ENCODE peak calls at places on chromosome 20, in six cellular contexts. C is OCI-LY7, Q is Peyer's patch, D is cardiac muscle cell, V is right cardiac atrium, X is GM23248. N is an unnamed sample. For H3K4me1, the result is how much of the 10 kb centered on the place peaks cover.

GRCh38 chr20:53828673-53829085 is 235.0 kb upstream of the ZNF217 start:
- DNase-seq in Q (peak), C (peak), V (no peak), X (peak), D (peak), N (peak)

GRCh38 chr20:54466112-54466511 is 9.3 kb upstream of the DOK5 start:
- DNase-seq in D (no peak), V (no peak), C (no peak), Q (no peak), X (no peak), N (no peak)

GRCh38 chr20:20204326-20204725 is 152.0 kb downstream of the CFAP61 start:
- DNase-seq in C (no peak), Q (no peak), D (no peak), X (no peak), V (no peak), N (no peak)

GRCh38 chr20:32663704-32664351 is 9.9 kb downstream of the C20orf203 start:
- DNase-seq in D (no peak), Q (no peak), V (no peak), X (no peak), C (no peak), N (no peak)

GRCh38 chr20:35773154-35773751 is 1.4 kb downstream of the PHF20 start:
- DNase-seq in X (peak), Q (peak), C (peak), V (no peak), D (peak), N (peak)

GRCh38 chr20:38043512-38044300 is 10.2 kb downstream of the RPRD1B start:
- DNase-seq in X (peak), C (no peak), D (peak), V (no peak), Q (no peak), N (no peak)

GRCh38 chr20:57714409-57715267 is 4.8 kb upstream of the PMEPA1 start:
- DNase-seq in X (peak), C (no peak), V (peak), D (peak), Q (no peak), N (no peak)

GRCh38 chr20:17636523-17637412 is 45.3 kb downstream of the RRBP1 start:
- DNase-seq in Q (no peak), D (no peak), V (peak), X (no peak), C (no peak), N (no peak)

GRCh38 chr20:19176483-19176882 is 36.0 kb upstream of the SLC24A3 start:
- DNase-seq in C (no peak), Q (no peak), D (no peak), V (no peak), X (no peak), N (no peak)

GRCh38 chr20:14334306-14334930 is 3.0 kb downstream of the FLRT3 start:
- DNase-seq in C (peak), Q (no peak), D (peak), V (peak), X (peak), N (no peak)

GRCh38 chr20:45917790-45918141 is 5.8 kb upstream of the PLTP start:
- DNase-seq in X (peak), D (peak), C (no peak), Q (no peak), V (peak), N (no peak)

GRCh38 chr20:4431446-4431845 is 290.3 kb upstream of the PRND start:
- DNase-seq in D (no peak), Q (no peak), C (no peak), V (no peak), X (no peak), N (no peak)

GRCh38 chr20:53752971-53753879 is 159.6 kb upstream of the ZNF217 start:
- DNase-seq in Q (no peak), X (no peak), C (peak), D (no peak), V (no peak), N (no peak)

GRCh38 chr20:18719426-18719825 is 94.2 kb upstream of the SCP2D1 start:
- DNase-seq in D (peak), V (no peak), C (no peak), Q (no peak), X (peak), N (no peak)

GRCh38 chr20:10922941-10923340 is 249.1 kb upstream of the JAG1 start:
- DNase-seq in D (peak), Q (no peak), C (no peak), V (no peak), X (peak), N (no peak)

GRCh38 chr20:35305682-35306556 is 13.7 kb upstream of the FAM83C start:
- DNase-seq in Q (peak), X (peak), V (no peak), D (peak), C (no peak), N (peak)

GRCh38 chr20:58549681-58550542 is 34.7 kb upstream of the APCDD1L start:
- DNase-seq in V (no peak), X (no peak), C (no peak), Q (no peak), D (no peak), N (no peak)

GRCh38 chr20:38520261-38520660 is 47.6 kb downstream of the RALGAPB start:
- DNase-seq in X (no peak), Q (no peak), D (no peak), C (no peak), V (no peak), N (no peak)

GRCh38 chr20:36613974-36614373 is 8.4 kb downstream of the RAB5IF start:
- DNase-seq in Q (peak), C (no peak), X (no peak), D (no peak), V (no peak), N (no peak)

GRCh38 chr20:11822116-11822794 is 95.4 kb upstream of the BTBD3 start:
- DNase-seq in X (no peak), C (no peak), Q (no peak), V (no peak), D (no peak), N (no peak)

GRCh38 chr20:58374906-58375760 is 13.9 kb upstream of the VAPB start:
- DNase-seq in V (peak), D (peak), Q (no peak), X (peak), C (no peak), N (no peak)

GRCh38 chr20:17595846-17596245 is 26.0 kb downstream of the DSTN start:
- DNase-seq in C (no peak), D (no peak), Q (no peak), X (no peak), V (no peak), N (no peak)

GRCh38 chr20:58688838-58689237 is 3.8 kb upstream of the NPEPL1 start:
- DNase-seq in Q (no peak), X (no peak), V (no peak), C (no peak), D (peak), N (no peak)

GRCh38 chr20:37081717-37082289 is 14.0 kb downstream of the RBL1 start:
- DNase-seq in Q (peak), D (peak), X (no peak), V (peak), C (no peak), N (peak)

GRCh38 chr20:36435799-36436541 is 105.3 kb upstream of the MYL9 start:
- DNase-seq in V (peak), Q (peak), X (peak), D (peak), C (peak), N (peak)

GRCh38 chr20:20740595-20740994 is 28.2 kb upstream of the RALGAPA2 start:
- DNase-seq in C (no peak), Q (no peak), D (no peak), X (no peak), V (no peak), N (no peak)

GRCh38 chr20:63023836-63024571 is 17.2 kb upstream of the BHLHE23 start:
- DNase-seq in V (peak), D (no peak), C (no peak), Q (no peak), X (no peak), N (no peak)

GRCh38 chr20:57660510-57661199 is 40.4 kb upstream of the ZBP1 start:
- DNase-seq in D (no peak), Q (peak), V (no peak), C (no peak), X (no peak), N (no peak)

GRCh38 chr20:24579475-24579874 is 110.0 kb downstream of the SYNDIG1 start:
- DNase-seq in V (no peak), Q (no peak), D (no peak), C (no peak), X (no peak), N (no peak)

GRCh38 chr20:41095110-41095969 is 42.0 kb upstream of the PLCG1 start:
- DNase-seq in Q (peak), C (peak), X (peak), D (peak), V (peak), N (peak)

GRCh38 chr20:15396900-15397299 is 1059.5 kb upstream of the FLRT3 start:
- DNase-seq in Q (no peak), X (no peak), C (no peak), D (no peak), V (no peak), N (no peak)

GRCh38 chr20:23078994-23079364 is 7.1 kb downstream of the CD93 start:
- DNase-seq in Q (no peak), V (no peak), X (no peak), D (no peak), C (no peak), N (no peak)

GRCh38 chr20:3753098-3753497 is 14.5 kb downstream of the ADISSP start:
- DNase-seq in X (peak), Q (peak), D (peak), C (peak), V (peak), N (peak)

GRCh38 chr20:5000263-5001173 is 792 bp downstream of the SLC23A2 start:
- DNase-seq in C (peak), V (peak), X (peak), D (no peak), Q (peak), N (no peak)

GRCh38 chr20:62741701-62742491 is 33.3 kb downstream of the NTSR1 start:
- DNase-seq in V (no peak), C (no peak), D (no peak), X (no peak), Q (peak), N (no peak)

GRCh38 chr20:63058696-63059335 is 52.1 kb upstream of the BHLHE23 start:
- DNase-seq in D (no peak), Q (peak), X (no peak), C (no peak), V (no peak), N (no peak)

GRCh38 chr20:63224272-63225081 is 8.5 kb upstream of the YTHDF1 start:
- DNase-seq in C (no peak), X (peak), D (peak), Q (no peak), V (peak), N (no peak)

DNA sequence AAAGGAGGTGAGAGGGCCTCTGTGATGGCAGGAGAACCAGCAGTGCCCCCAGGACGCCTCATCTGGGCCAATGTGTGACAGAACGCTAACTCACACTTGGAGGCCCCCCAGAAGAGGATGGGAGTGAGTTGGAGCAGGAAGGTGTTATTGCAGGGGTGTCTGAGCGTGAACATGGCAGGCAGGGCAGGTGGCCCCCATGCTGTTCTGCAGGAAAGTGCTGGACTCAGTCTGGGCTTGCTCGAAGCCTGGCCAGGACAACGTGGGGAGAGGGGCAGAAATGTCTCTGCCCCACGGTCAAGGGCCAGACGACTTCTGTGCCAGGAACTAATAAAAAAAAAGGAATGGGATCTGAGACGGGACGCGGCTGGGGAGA is 931 bp upstream of the EBF4 start:
- DNase-seq in C (no peak), Q (peak), V (no peak), D (no peak), X (no peak), N (no peak)
- H3K4me3 ChIP-seq in C (no peak), Q (peak), V (no peak), D (no peak), X (no peak), N (peak)

DNA sequence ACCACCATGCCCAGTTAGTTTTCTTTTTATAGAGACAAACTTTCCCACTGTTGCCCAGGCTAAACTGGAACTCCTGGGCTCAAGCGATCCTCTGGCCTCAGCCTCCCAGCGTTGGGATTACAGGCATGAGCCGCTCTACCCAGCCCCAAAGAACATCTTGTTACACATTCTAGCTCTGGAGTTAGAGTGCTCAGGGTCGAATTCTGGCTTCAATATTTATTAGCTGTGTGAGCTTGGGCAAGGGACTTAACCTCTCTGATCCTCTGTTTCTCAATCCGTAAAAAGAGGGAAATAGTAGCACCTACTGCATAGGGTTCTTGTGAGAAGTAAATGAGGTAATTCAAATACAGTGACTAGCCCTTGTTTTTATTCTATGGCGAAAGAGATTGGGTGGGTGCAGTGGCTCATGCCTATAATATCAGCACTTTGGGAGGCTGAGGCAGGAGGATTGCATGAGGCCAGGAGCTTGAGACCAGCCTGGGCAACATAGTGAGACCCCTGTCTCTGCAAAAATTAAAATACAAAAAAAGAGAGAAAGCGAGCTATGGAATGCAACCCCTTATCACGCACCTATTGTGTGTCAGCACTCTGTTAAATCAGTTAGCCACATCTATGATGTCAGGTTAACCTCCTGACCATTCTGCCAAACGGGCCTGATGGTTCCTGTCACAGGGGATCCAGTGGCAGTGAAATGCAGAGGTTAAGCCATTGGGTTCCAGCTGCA is 19.7 kb downstream of the BCAS4 start:
- DNase-seq in X (no peak), C (no peak), V (no peak), Q (no peak), D (no peak), N (no peak)
- H3K4me1 ChIP-seq in X (under half), C (half or more), V (under half), Q (under half), D (under half), N (under half)

GRCh38 chr20:49976542-49976941 is 6.2 kb upstream of the SNAI1 start:
- DNase-seq in C (no peak), Q (no peak), X (peak), V (no peak), D (no peak), N (no peak)

GRCh38 chr20:49980140-49981008 is 2.4 kb upstream of the SNAI1 start:
- DNase-seq in V (no peak), C (no peak), Q (no peak), D (no peak), X (peak), N (no peak)

GRCh38 chr20:49981218-49982071 is 1.3 kb upstream of the SNAI1 start:
- DNase-seq in D (no peak), C (no peak), X (no peak), V (no peak), Q (no peak), N (no peak)

GRCh38 chr20:49978685-49979029 is 4.1 kb upstream of the SNAI1 start:
- DNase-seq in Q (no peak), X (no peak), V (no peak), D (no peak), C (no peak), N (no peak)

DNA sequence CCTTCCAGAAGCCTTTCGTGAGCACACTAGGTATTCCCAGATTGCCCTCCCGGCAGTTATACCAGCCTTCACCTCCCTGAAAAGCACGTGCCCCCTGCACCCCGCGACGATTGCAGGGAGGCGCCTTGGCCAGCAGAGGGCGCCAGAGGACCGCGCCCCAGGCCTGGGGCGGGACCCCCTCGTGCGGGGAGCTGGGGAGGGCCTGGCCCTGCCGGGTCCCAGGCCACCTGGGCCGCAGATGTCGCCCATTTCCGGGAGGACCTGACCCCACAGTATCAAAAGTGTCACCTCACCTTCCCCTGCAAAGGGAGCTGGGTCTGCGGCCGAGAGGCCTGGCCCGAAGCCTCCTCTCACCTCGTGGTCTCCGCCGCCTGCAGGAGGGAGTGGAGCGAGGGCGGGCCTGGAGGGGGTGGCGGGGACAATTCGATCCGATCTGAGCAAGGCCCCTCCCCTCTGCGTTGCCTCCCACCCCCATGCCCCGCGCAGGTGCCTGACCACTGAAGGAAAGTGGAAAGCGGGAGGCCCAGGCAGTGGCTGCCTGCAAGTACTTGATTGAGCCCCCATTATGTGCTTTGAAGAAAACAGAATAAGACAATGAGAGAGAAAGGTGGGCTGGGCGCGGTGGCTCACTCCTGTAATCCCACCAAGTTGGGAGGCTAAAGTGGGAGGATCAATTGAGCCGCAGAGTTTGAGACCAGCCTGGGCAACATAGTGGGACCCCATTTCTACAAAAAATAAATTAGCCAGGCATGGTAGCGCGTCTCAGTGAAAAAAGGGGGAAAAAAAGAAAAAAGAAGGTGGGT is 3.5 kb upstream of the SNAI1 start:
- DNase-seq in D (peak), V (peak), C (peak), Q (peak), X (peak), N (peak)
- H3K4me3 ChIP-seq in D (peak), V (peak), C (peak), Q (peak), X (peak), N (no peak)

GRCh38 chr20:51698252-51698651 is 69.9 kb downstream of the ATP9A start:
- DNase-seq in X (no peak), V (no peak), Q (no peak), D (no peak), C (no peak), N (no peak)
- H3K4me1 ChIP-seq in X (under half), V (under half), Q (under half), D (under half), C (under half), N (under half)

GRCh38 chr20:61253264-61253639 is 1.2 kb downstream of the CDH4 start:
- DNase-seq in X (peak), Q (no peak), C (no peak), V (no peak), D (peak), N (no peak)
- H3K4me3 ChIP-seq in X (peak), Q (peak), C (no peak), V (peak), D (peak), N (no peak)

GRCh38 chr20:48406462-48407235 is 421.1 kb downstream of the PREX1 start:
- DNase-seq in C (no peak), D (no peak), V (no peak), Q (no peak), X (no peak), N (no peak)

GRCh38 chr20:48407710-48408109 is 420.1 kb downstream of the PREX1 start:
- DNase-seq in D (no peak), C (no peak), Q (no peak), X (no peak), V (no peak), N (no peak)

GRCh38 chr20:48405909-48406308 is 421.9 kb downstream of the PREX1 start:
- DNase-seq in C (no peak), Q (no peak), D (no peak), V (peak), X (peak), N (no peak)

GRCh38 chr20:48403362-48403761 is 424.4 kb downstream of the PREX1 start:
- DNase-seq in C (no peak), D (no peak), V (no peak), X (no peak), Q (no peak), N (no peak)

GRCh38 chr20:48404598-48404997 is 423.2 kb downstream of the PREX1 start:
- DNase-seq in D (no peak), Q (no peak), V (no peak), C (peak), X (no peak), N (no peak)
- H3K4me1 ChIP-seq in D (under half), Q (under half), V (under half), C (under half), X (under half), N (under half)

GRCh38 chr20:6644818-6645620 is 122.5 kb upstream of the BMP2 start:
- DNase-seq in D (no peak), Q (no peak), V (no peak), C (no peak), X (no peak), N (no peak)
- H3K4me3 ChIP-seq in D (no peak), Q (no peak), V (no peak), C (no peak), X (no peak), N (no peak)

GRCh38 chr20:44590980-44591778 is 8.8 kb downstream of the PKIG start:
- DNase-seq in X (no peak), Q (no peak), V (no peak), C (no peak), D (no peak), N (no peak)
- H3K4me1 ChIP-seq in X (under half), Q (under half), V (under half), C (half or more), D (under half), N (under half)

DNA sequence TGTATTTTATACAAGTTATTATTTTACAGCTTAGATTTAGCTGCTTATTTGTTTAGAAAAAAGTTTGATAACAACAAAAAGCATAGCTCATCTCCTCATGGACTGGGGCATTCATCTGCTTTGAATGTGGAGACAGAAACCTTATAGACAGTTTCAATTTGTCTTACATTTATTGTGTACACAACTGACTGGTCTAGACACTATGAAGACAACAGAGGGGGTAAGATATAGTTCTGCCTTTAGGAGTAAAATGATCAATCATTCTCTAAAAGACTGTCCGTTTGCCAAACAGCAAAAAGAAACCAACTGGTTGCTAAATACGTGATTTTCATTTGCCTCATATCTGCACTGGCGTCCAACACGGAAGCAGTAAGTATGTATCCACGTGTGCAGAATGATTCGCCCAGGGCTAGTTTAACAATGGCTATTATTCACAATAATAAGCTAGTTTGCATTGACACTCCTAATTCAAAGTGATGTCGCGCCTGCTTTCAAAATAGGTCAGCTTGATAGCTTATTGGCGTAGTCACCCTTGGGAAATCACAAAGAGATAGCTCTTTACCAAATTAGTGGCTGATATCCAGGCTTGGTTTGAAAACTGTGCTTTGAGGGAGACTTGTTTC is 153.6 kb downstream of the BMP2 start:
- DNase-seq in D (peak), X (no peak), C (no peak), V (no peak), Q (no peak), N (no peak)
- H3K4me3 ChIP-seq in D (no peak), X (no peak), C (no peak), V (no peak), Q (no peak), N (no peak)

N was measured in CD4-positive, CD25-positive, alpha-beta regulatory T cell.